ENCODE peak calls at places on chromosomes 5 and 9, in four cellular contexts. Z, V, R and P are unnamed samples.

GRCh38 chr5:169307648-169308047 is 6.7 kb upstream of the SLIT3 start:
- DNase-seq in Z (no peak), V (no peak), R (no peak), P (no peak)

GRCh38 chr5:76528547-76529334 is 94.5 kb downstream of the F2RL2 start:
- DNase-seq in V (no peak), Z (no peak), R (no peak), P (no peak)

GRCh38 chr5:35804201-35804653 is 52.5 kb upstream of the IL7R start:
- DNase-seq in V (no peak), R (no peak), Z (peak; percentile 59), P (no peak)

GRCh38 chr5:78019747-78020146 is 243.6 kb upstream of the TBCA start:
- DNase-seq in Z (no peak), V (no peak), R (no peak), P (no peak)

GRCh38 chr9:92035687-92036410 is 79.4 kb downstream of the SPTLC1 start:
- DNase-seq in R (peak; percentile 24), Z (no peak), V (no peak), P (no peak)

GRCh38 chr5:58255970-58256369 is 203.9 kb downstream of the PLK2 start:
- DNase-seq in V (no peak), Z (no peak), R (no peak), P (no peak)

GRCh38 chr9:4639420-4639819 is 22.7 kb upstream of the PLPP6 start:
- DNase-seq in R (no peak), V (no peak), Z (no peak), P (no peak)

GRCh38 chr5:112480501-112480900 is 61.4 kb upstream of the EPB41L4A start:
- DNase-seq in V (no peak), R (no peak), Z (no peak), P (no peak)

GRCh38 chr9:89878687-89879086 is 273.9 kb downstream of the GADD45G start:
- DNase-seq in R (peak; percentile 35), V (no peak), Z (peak; percentile 88), P (no peak)

GRCh38 chr9:87065981-87066380 is 118.7 kb upstream of the GAS1 start:
- DNase-seq in Z (no peak), V (no peak), R (no peak), P (no peak)

GRCh38 chr5:174645677-174646076 is 78.7 kb upstream of the MSX2 start:
- DNase-seq in R (no peak), Z (no peak), V (no peak), P (no peak)

GRCh38 chr5:138273834-138274188 is 610 bp downstream of the GFRA3 start:
- DNase-seq in R (no peak), V (no peak), Z (no peak), P (no peak)

GRCh38 chr5:180117378-180117725 is 45.8 kb upstream of the RNF130 start:
- DNase-seq in R (no peak), Z (no peak), V (no peak), P (no peak)

GRCh38 chr5:149407331-149408251 is 28.5 kb upstream of the IL17B start:
- DNase-seq in Z (no peak), V (no peak), R (no peak), P (no peak)

GRCh38 chr5:191036-191948 is at the start of gene LRRC14B:
- DNase-seq in R (no peak), Z (peak; percentile 32), V (no peak), P (peak; percentile 92)

GRCh38 chr5:171840701-171841522 is 55.3 kb downstream of the SMIM23 start:
- DNase-seq in R (no peak), V (no peak), Z (no peak), P (no peak)

GRCh38 chr5:43017438-43017820 is 22.7 kb downstream of the ANXA2R start:
- DNase-seq in V (no peak), R (no peak), Z (peak; percentile 74), P (no peak)

GRCh38 chr5:169303119-169303515 is 2.2 kb upstream of the SLIT3 start:
- DNase-seq in R (no peak), Z (no peak), V (no peak), P (no peak)

GRCh38 chr9:127417130-127418036 is 6.8 kb upstream of the ZNF79 start:
- DNase-seq in Z (peak; percentile 16), V (no peak), R (no peak), P (no peak)

GRCh38 chr9:133866946-133867345 is 125.2 kb downstream of the VAV2 start:
- DNase-seq in R (no peak), V (no peak), Z (no peak), P (no peak)

GRCh38 chr9:36191290-36191645 is 547 bp downstream of the CLTA start:
- DNase-seq in R (peak; percentile 17), V (peak; percentile 43), Z (peak; percentile 33), P (peak; percentile 60)

GRCh38 chr9:112061152-112061740 is 113.9 kb downstream of the SUSD1 start:
- DNase-seq in V (peak; percentile 7), Z (no peak), R (peak; percentile 44), P (peak; percentile 44)

GRCh38 chr5:115579216-115579615 is 23.1 kb downstream of the TICAM2 start:
- DNase-seq in Z (no peak), V (no peak), R (no peak), P (no peak)

GRCh38 chr5:159971931-159972461 is 36.9 kb upstream of the TTC1 start:
- DNase-seq in V (no peak), Z (peak; percentile 6), R (no peak), P (no peak)

GRCh38 chr5:139649082-139649991 is 1.2 kb downstream of the CXXC5 start:
- DNase-seq in R (no peak), Z (no peak), V (no peak), P (peak; percentile 33)

GRCh38 chr5:172858990-172859811 is 25.1 kb downstream of the ERGIC1 start:
- DNase-seq in Z (no peak), V (no peak), R (peak; percentile 69), P (no peak)

GRCh38 chr9:107638922-107639321 is 149.4 kb upstream of the KLF4 start:
- DNase-seq in Z (peak; percentile 12), R (peak; percentile 81), V (no peak), P (peak; percentile 68)

GRCh38 chr9:83476513-83476912 is 61.7 kb downstream of the FRMD3 start:
- DNase-seq in V (no peak), R (no peak), Z (no peak), P (no peak)